ENCODE peak calls at places on chromosomes 7 and 10, in six cellular contexts. U is HL-60, J is HepG2, C is Panc1, X is transverse colon, H is HCT116. Z is an unnamed sample.

GRCh38 chr7:46716926-46717325 is 795.9 kb upstream of the IGFBP3 start:
- DNase-seq in U (no peak), J (no peak), C (no peak), X (no peak), H (peak), Z (no peak)

GRCh38 chr7:2269468-2270460 is 27.7 kb downstream of the NUDT1 start:
- DNase-seq in U (no peak), J (peak), C (no peak), X (no peak), H (no peak), Z (no peak)

GRCh38 chr10:110568055-110568735 is 700 bp downstream of the SMC3 start:
- DNase-seq in U (no peak), J (peak), C (no peak), X (peak), H (no peak), Z (no peak)

GRCh38 chr7:150936018-150936417 is 42.1 kb downstream of the KCNH2 start:
- DNase-seq in U (no peak), J (no peak), C (no peak), X (no peak), H (no peak), Z (no peak)

GRCh38 chr7:74633451-74633921 is 24.0 kb upstream of the GTF2I start:
- DNase-seq in U (no peak), J (no peak), C (no peak), X (peak), H (no peak), Z (no peak)

GRCh38 chr7:100884741-100885439 is 4.6 kb downstream of the UFSP1 start:
- DNase-seq in U (peak), J (no peak), C (no peak), X (no peak), H (no peak), Z (no peak)

GRCh38 chr7:101154693-101155102 is 422 bp downstream of the AP1S1 start:
- DNase-seq in U (no peak), J (no peak), C (no peak), X (peak), H (no peak), Z (no peak)

GRCh38 chr7:150397376-150398107 is 18.4 kb downstream of the ZNF775 start:
- DNase-seq in U (no peak), J (no peak), C (no peak), X (no peak), H (no peak), Z (no peak)

GRCh38 chr10:44245601-44245938 is 139.3 kb downstream of the CXCL12 start:
- DNase-seq in U (no peak), J (peak), C (no peak), X (no peak), H (no peak), Z (no peak)

GRCh38 chr10:32143302-32143847 is 87.2 kb upstream of the KIF5B start:
- DNase-seq in U (no peak), J (no peak), C (no peak), X (no peak), H (no peak), Z (no peak)

GRCh38 chr7:17205850-17206353 is 92.5 kb upstream of the AHR start:
- DNase-seq in U (no peak), J (no peak), C (no peak), X (no peak), H (no peak), Z (no peak)

GRCh38 chr10:114174462-114175190 is 623 bp upstream of the CCDC186 start:
- DNase-seq in U (peak), J (no peak), C (no peak), X (no peak), H (no peak), Z (peak)

GRCh38 chr7:125279956-125280355 is 350.3 kb upstream of the POT1 start:
- DNase-seq in U (no peak), J (no peak), C (no peak), X (no peak), H (no peak), Z (no peak)

GRCh38 chr7:2517004-2517403 is 2.6 kb upstream of the LFNG start:
- DNase-seq in U (no peak), J (no peak), C (no peak), X (no peak), H (no peak), Z (no peak)

GRCh38 chr7:28155964-28156363 is 24.6 kb downstream of the JAZF1 start:
- DNase-seq in U (no peak), J (peak), C (no peak), X (no peak), H (no peak), Z (no peak)

GRCh38 chr7:148867571-148868377 is 16.3 kb downstream of the EZH2 start:
- DNase-seq in U (no peak), J (no peak), C (no peak), X (no peak), H (no peak), Z (no peak)

GRCh38 chr7:18590259-18590658 is 94.7 kb downstream of the HDAC9 start:
- DNase-seq in U (peak), J (no peak), C (no peak), X (no peak), H (no peak), Z (no peak)

GRCh38 chr7:151019130-151019447 is 5.2 kb downstream of the ATG9B start:
- DNase-seq in U (no peak), J (no peak), C (no peak), X (no peak), H (no peak), Z (no peak)

GRCh38 chr10:73746721-73747120 is 2.5 kb downstream of the SEC24C start:
- DNase-seq in U (no peak), J (no peak), C (no peak), X (no peak), H (no peak), Z (no peak)

GRCh38 chr7:98078197-98078870 is 28.3 kb upstream of the LMTK2 start:
- DNase-seq in U (no peak), J (no peak), C (no peak), X (no peak), H (no peak), Z (no peak)

GRCh38 chr10:3850999-3851937 is 66.3 kb upstream of the KLF6 start:
- DNase-seq in U (peak), J (peak), C (peak), X (no peak), H (peak), Z (no peak)

GRCh38 chr10:91520657-91521056 is 110.5 kb downstream of the HECTD2 start:
- DNase-seq in U (no peak), J (no peak), C (no peak), X (no peak), H (no peak), Z (no peak)

GRCh38 chr7:54956021-54956420 is 62.8 kb upstream of the EGFR start:
- DNase-seq in U (no peak), J (no peak), C (no peak), X (no peak), H (no peak), Z (no peak)

GRCh38 chr10:43214071-43214955 is 52.6 kb downstream of the RASGEF1A start:
- DNase-seq in U (no peak), J (no peak), C (no peak), X (no peak), H (no peak), Z (no peak)

GRCh38 chr10:70544431-70545340 is 57.9 kb downstream of the PRF1 start:
- DNase-seq in U (no peak), J (peak), C (no peak), X (no peak), H (no peak), Z (no peak)

GRCh38 chr10:4316166-4316810 is 509.7 kb upstream of the AKR1E2 start:
- DNase-seq in U (no peak), J (no peak), C (peak), X (no peak), H (no peak), Z (no peak)

GRCh38 chr10:89156161-89156560 is 51.0 kb downstream of the CH25H start:
- DNase-seq in U (no peak), J (no peak), C (no peak), X (no peak), H (no peak), Z (no peak)

GRCh38 chr7:151135525-151135845 is 32.0 kb downstream of the GBX1 start:
- DNase-seq in U (no peak), J (no peak), C (no peak), X (no peak), H (no peak), Z (no peak)

GRCh38 chr7:20365486-20365885 is 34.8 kb downstream of the ITGB8 start:
- DNase-seq in U (no peak), J (no peak), C (no peak), X (no peak), H (no peak), Z (no peak)

GRCh38 chr10:8726087-8726486 is 671.6 kb downstream of the GATA3 start:
- DNase-seq in U (no peak), J (no peak), C (no peak), X (no peak), H (no peak), Z (no peak)

GRCh38 chr7:22696672-22697071 is 30.3 kb upstream of the IL6 start:
- DNase-seq in U (no peak), J (no peak), C (no peak), X (no peak), H (no peak), Z (no peak)

GRCh38 chr10:49286686-49287085 is 12.3 kb upstream of the C10orf71 start:
- DNase-seq in U (no peak), J (no peak), C (no peak), X (no peak), H (no peak), Z (no peak)

GRCh38 chr7:128404143-128404681 is 5.6 kb downstream of the IMPDH1 start:
- DNase-seq in U (no peak), J (no peak), C (no peak), X (peak), H (no peak), Z (no peak)

GRCh38 chr10:44706745-44707144 is 204.4 kb upstream of the TMEM72 start:
- DNase-seq in U (no peak), J (no peak), C (no peak), X (no peak), H (peak), Z (no peak)

GRCh38 chr7:144854839-144855424 is 19.1 kb upstream of the TPK1 start:
- DNase-seq in U (no peak), J (peak), C (no peak), X (no peak), H (peak), Z (no peak)

DNA sequence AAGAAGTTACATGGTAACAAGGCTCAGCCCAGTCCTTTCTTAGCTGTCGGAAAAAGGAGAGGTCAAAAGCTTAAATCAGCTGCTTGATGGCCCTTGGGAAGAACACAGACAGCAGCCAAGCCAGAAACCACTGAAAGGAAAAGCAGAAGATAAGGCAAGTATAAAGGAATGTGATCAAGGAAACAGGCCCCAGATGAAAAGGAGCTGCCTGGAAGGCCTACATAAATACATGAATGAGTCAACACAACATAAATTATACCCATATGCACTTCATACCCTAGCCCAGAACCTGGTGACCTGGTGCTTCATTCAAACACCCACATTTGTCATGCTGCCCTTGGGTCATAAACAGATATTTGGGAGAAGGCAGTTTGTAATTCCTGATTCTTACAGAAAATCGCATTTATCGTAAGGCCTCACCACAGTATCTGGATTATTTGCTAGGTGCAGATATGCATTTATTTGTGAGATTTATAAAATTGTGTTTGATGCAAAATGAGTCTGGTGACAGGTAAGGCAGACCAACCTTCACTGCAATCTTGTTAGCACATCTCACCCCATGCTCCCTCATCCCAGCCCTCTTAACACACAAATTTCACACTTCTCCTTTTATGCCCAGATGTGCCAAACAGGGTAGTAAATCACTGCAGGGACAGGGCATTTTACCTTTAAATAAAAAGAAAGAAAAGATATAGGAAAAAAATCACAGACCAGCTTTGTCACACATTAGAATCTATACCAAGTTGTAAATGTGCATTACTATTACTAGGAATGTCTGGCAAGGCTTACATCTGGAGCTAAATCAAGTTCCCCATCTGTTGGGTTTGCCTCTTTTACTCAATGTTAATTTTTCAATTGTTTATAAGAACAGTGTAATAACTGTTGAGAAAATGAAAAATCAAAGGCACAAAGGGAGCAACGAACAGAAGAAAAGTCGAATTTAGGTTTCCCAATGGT is 95.0 kb upstream of the KCNIP2 start:
- DNase-seq in U (no peak), J (no peak), C (peak), X (no peak), H (peak), Z (no peak)
- TF ChIP-seq POLR2AphosphoS5 in U (no peak), J (no peak), C (no peak), X (no peak), H (peak), Z (no peak)

GRCh38 chr7:131110294-131111080 is 217.2 kb upstream of the MKLN1 start:
- DNase-seq in U (no peak), J (no peak), C (no peak), X (peak), H (no peak), Z (no peak)
- TF ChIP-seq POLR2AphosphoS5 in U (no peak), J (no peak), C (no peak), X (no peak), H (no peak), Z (no peak)

DNA sequence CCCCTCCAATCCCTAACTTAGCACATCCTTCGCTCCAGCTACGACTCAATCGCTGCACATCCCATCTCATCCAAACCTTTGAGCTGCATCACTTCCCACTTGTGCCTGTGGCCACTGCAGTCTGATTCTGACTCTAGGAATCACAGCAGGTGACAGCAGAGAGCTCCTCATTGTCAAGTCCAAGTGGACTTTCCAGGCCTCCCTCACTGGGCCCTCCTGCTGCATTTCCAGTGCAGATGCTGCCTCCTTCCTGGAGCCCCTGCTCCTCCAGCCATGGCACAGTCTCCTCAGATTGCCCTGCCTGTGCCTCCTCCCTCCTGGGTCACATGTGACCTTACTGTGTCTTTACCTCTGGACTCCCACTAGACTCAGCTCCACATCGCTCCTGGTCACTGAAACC is 157.3 kb downstream of the USP6NL start:
- DNase-seq in U (no peak), J (no peak), C (no peak), X (no peak), H (no peak), Z (no peak)
- TF ChIP-seq POLR2AphosphoS5 in U (no peak), J (no peak), C (no peak), X (no peak), H (peak), Z (no peak)

GRCh38 chr10:75431180-75432111 is at the start of gene LRMDA:
- DNase-seq in U (peak), J (peak), C (no peak), X (peak), H (no peak), Z (no peak)
- TF ChIP-seq POLR2AphosphoS5 in U (peak), J (peak), C (no peak), X (no peak), H (peak), Z (no peak)

GRCh38 chr10:95430231-95430951 is 130.8 kb downstream of the SORBS1 start:
- DNase-seq in U (peak), J (peak), C (peak), X (peak), H (peak), Z (peak)
- TF ChIP-seq POLR2AphosphoS5 in U (no peak), J (no peak), C (no peak), X (no peak), H (no peak), Z (no peak)

GRCh38 chr7:106312099-106312871 is 27.5 kb upstream of the NAMPT start:
- DNase-seq in U (no peak), J (no peak), C (no peak), X (no peak), H (no peak), Z (no peak)

GRCh38 chr7:106312906-106313305 is 28.1 kb upstream of the NAMPT start:
- DNase-seq in U (no peak), J (no peak), C (no peak), X (no peak), H (no peak), Z (no peak)

GRCh38 chr7:106314875-106315274 is 30.1 kb upstream of the NAMPT start:
- DNase-seq in U (no peak), J (no peak), C (no peak), X (no peak), H (no peak), Z (no peak)

GRCh38 chr7:106313456-106313891 is 28.7 kb upstream of the NAMPT start:
- DNase-seq in U (no peak), J (no peak), C (peak), X (no peak), H (no peak), Z (no peak)

GRCh38 chr7:106313966-106314365 is 29.2 kb upstream of the NAMPT start:
- DNase-seq in U (peak), J (no peak), C (no peak), X (no peak), H (no peak), Z (no peak)
- TF ChIP-seq POLR2AphosphoS5 in U (no peak), J (no peak), C (no peak), X (no peak), H (no peak), Z (no peak)

GRCh38 chr7:133771778-133772421 is 355.2 kb upstream of the LRGUK start:
- DNase-seq in U (no peak), J (no peak), C (no peak), X (no peak), H (no peak), Z (no peak)
- TF ChIP-seq POLR2AphosphoS5 in U (no peak), J (no peak), C (no peak), X (no peak), H (no peak), Z (no peak)

GRCh38 chr10:119211176-119211575 is 3.8 kb downstream of the GRK5 start:
- DNase-seq in U (no peak), J (no peak), C (no peak), X (no peak), H (no peak), Z (no peak)
- TF ChIP-seq POLR2AphosphoS5 in U (no peak), J (no peak), C (no peak), X (peak), H (no peak), Z (no peak)

GRCh38 chr7:29989257-29989995 is at the start of gene SCRN1:
- DNase-seq in U (no peak), J (peak), C (no peak), X (peak), H (no peak), Z (no peak)
- TF ChIP-seq POLR2AphosphoS5 in U (no peak), J (peak), C (peak), X (peak), H (peak), Z (no peak)